ENCODE peak calls at places on chromosomes 5 and 9, in four cellular contexts. H, C, N and D are unnamed samples.
A peak's percentile ranks its signal among the peaks of the same experiment; 100 is the strongest.

GRCh38 chr9:91781116-91781515 is 168.9 kb downstream of the ROR2 start:
- DNase-seq in H (no peak), C (no peak), N (no peak), D (no peak)

GRCh38 chr9:35385042-35385441 is 104.9 kb upstream of the RUSC2 start:
- DNase-seq in H (peak; percentile 82), C (peak; percentile 78), N (peak; percentile 86), D (peak; percentile 50)

GRCh38 chr5:123278284-123278683 is 144.9 kb downstream of the CEP120 start:
- DNase-seq in H (peak; percentile 51), C (no peak), N (no peak), D (no peak)

GRCh38 chr9:4604678-4605095 is 57.4 kb upstream of the PLPP6 start:
- DNase-seq in H (peak; percentile 65), C (peak; percentile 59), N (peak; percentile 83), D (peak; percentile 44)

GRCh38 chr9:2597483-2597882 is 24.1 kb upstream of the VLDLR start:
- DNase-seq in H (peak; percentile 52), C (peak; percentile 2), N (peak; percentile 8), D (peak; percentile 25)

GRCh38 chr5:151475378-151475777 is 28.0 kb downstream of the SLC36A1 start:
- DNase-seq in H (no peak), C (no peak), N (no peak), D (no peak)

GRCh38 chr5:77133061-77133758 is 46.1 kb upstream of the ZBED3 start:
- DNase-seq in H (peak; percentile 99), C (peak; percentile 97), N (peak; percentile 91), D (peak; percentile 99)

GRCh38 chr5:57307516-57307915 is 133.7 kb downstream of the GPBP1 start:
- DNase-seq in H (no peak), C (no peak), N (no peak), D (peak; percentile 53)

GRCh38 chr9:110911659-110912473 is 126.4 kb downstream of the LPAR1 start:
- DNase-seq in H (peak; percentile 62), C (peak; percentile 75), N (peak; percentile 93), D (peak; percentile 89)

GRCh38 chr9:122827759-122828090 is 663 bp downstream of the PDCL start:
- DNase-seq in H (peak; percentile 74), C (peak; percentile 42), N (peak; percentile 65), D (peak; percentile 49)

GRCh38 chr5:28517691-28518090 is 1479.3 kb upstream of the CDH9 start:
- DNase-seq in H (no peak), C (no peak), N (peak; percentile 37), D (peak; percentile 18)

GRCh38 chr5:143594913-143595818 is 191.7 kb upstream of the NR3C1 start:
- DNase-seq in H (peak; percentile 48), C (peak; percentile 27), N (peak; percentile 19), D (peak; percentile 37)

GRCh38 chr5:176596689-176597416 is 13.1 kb downstream of the GPRIN1 start:
- DNase-seq in H (peak; percentile 51), C (no peak), N (no peak), D (peak; percentile 45)

GRCh38 chr5:35404701-35405100 is 174.4 kb upstream of the PRLR start:
- DNase-seq in H (no peak), C (no peak), N (no peak), D (no peak)

GRCh38 chr9:119026120-119026519 is 343.1 kb downstream of the BRINP1 start:
- DNase-seq in H (peak; percentile 71), C (no peak), N (peak; percentile 18), D (peak; percentile 87)

GRCh38 chr9:88074931-88075330 is 63.3 kb downstream of the SPATA31C2 start:
- DNase-seq in H (no peak), C (no peak), N (no peak), D (no peak)

GRCh38 chr9:88075966-88076285 is 62.3 kb downstream of the SPATA31C2 start:
- DNase-seq in H (no peak), C (no peak), N (no peak), D (no peak)

GRCh38 chr9:88077071-88077617 is 61.1 kb downstream of the SPATA31C2 start:
- DNase-seq in H (no peak), C (no peak), N (peak; percentile 1), D (no peak)

GRCh38 chr9:88072831-88073365 is 65.4 kb downstream of the SPATA31C2 start:
- DNase-seq in H (no peak), C (no peak), N (peak; percentile 7), D (no peak)

GRCh38 chr9:88076286-88077070 is 61.8 kb downstream of the SPATA31C2 start:
- DNase-seq in H (peak; percentile 83), C (peak; percentile 55), N (peak; percentile 80), D (peak; percentile 81)
- H3K9ac ChIP-seq in H (peak overlapping the region; percentile 60), C (peak overlapping the region; percentile 55), N (peak overlapping the region; percentile 64), D (peak overlapping the region; percentile 30)

DNA sequence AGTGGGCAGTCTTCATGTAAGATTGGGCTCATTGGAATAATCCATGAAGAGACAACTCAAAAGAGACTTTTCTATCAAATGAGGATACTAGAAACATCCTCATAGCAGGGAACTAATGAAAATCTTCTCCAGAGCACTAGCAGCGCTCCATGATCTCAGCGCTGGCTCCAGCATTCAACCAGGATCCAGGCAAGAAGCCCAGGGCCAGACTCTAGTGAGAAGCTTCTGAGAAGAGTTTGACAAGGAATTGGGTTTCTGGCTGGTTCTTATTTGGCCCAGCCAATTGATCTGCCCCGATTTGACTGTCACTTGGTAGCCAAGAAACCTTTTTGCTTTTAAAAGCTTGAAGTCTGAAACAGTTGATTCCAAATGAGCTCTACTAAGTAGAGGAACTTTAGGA is 60.1 kb downstream of the AOPEP start:
- DNase-seq in H (no peak), C (no peak), N (no peak), D (no peak)
- H3K9ac ChIP-seq in H (no peak overlapping the region), C (no peak overlapping the region), N (no peak overlapping the region), D (no peak overlapping the region)

DNA sequence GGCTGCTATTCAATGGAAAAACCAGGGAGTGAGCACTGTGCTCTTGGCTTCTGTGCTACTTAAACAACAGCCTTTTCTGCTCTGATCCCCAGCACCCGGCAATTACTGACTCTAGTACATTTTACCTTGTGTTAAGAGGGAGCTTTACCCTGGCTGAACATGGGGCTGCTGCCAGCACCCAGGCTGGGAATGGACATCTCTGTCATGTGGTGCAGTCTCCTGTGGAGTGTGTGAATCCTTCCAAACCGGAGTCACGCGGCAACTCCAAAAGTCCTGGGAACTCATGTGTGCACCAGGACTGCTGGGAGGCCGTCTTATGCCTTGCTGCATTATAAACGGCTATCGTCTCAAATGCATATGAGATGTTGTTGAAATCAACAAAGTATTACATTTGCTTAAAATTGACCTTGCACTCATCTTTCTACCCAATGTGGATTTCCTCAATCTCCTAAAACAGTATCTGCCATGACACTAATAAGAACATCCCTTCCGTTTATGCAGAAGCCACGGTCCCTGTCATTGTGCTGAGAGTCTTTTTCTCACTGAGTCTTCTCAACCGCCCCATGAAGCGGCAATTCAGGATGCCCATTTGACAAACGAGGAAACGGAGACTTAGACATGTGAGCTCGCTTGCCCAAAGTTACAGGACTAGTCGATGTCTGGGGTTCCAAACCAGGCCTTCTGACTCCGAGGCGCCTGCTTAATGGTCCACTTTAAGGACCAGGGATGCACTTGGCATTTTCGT is 884 bp upstream of the GSN start:
- DNase-seq in H (no peak), C (no peak), N (no peak), D (peak; percentile 18)
- H3K9ac ChIP-seq in H (no peak overlapping the region), C (no peak overlapping the region), N (peak overlapping the region; percentile 81), D (no peak overlapping the region)

GRCh38 chr5:78534148-78535009 is 114.2 kb downstream of the LHFPL2 start:
- DNase-seq in H (peak; percentile 91), C (peak; percentile 72), N (peak; percentile 46), D (peak; percentile 46)

GRCh38 chr5:78537406-78537805 is 111.2 kb downstream of the LHFPL2 start:
- DNase-seq in H (no peak), C (no peak), N (no peak), D (no peak)

GRCh38 chr5:78530342-78531096 is 118.1 kb downstream of the LHFPL2 start:
- DNase-seq in H (peak; percentile 95), C (peak; percentile 99), N (peak; percentile 50), D (peak; percentile 81)

GRCh38 chr5:78536797-78537196 is 111.8 kb downstream of the LHFPL2 start:
- DNase-seq in H (no peak), C (no peak), N (no peak), D (no peak)

DNA sequence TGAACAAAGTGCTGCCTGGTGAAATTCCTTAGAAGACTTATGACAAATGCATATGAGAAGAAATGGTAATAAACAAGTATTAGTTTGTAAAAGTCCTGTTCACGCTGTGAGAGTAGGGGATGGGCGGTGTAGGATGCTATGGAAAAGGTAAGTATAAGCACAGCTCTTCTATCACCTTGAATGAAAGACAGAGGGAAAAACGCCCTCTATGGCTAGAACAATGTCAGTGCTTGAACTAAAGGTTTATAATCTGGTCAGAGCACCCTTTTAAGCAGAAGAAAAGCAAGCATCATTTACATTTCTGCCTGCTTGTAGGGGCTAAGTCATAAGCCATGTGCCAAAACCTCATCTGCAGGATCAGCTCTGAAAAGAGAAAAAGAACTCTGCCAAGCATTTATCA is 115.2 kb downstream of the LHFPL2 start:
- DNase-seq in H (peak; percentile 62), C (peak; percentile 38), N (peak; percentile 50), D (no peak)
- H3K9ac ChIP-seq in H (peak overlapping the region; percentile 83), C (no peak overlapping the region), N (peak overlapping the region; percentile 44), D (no peak overlapping the region)

GRCh38 chr9:134171316-134172197 is 7.2 kb upstream of the RNU6ATAC start:
- DNase-seq in H (peak; percentile 87), C (peak; percentile 28), N (peak; percentile 88), D (peak; percentile 45)

GRCh38 chr9:134169724-134170401 is 5.5 kb upstream of the RNU6ATAC start:
- DNase-seq in H (no peak), C (no peak), N (no peak), D (no peak)

GRCh38 chr9:134172198-134173126 is 8.1 kb upstream of the RNU6ATAC start:
- DNase-seq in H (no peak), C (no peak), N (no peak), D (no peak)

GRCh38 chr9:134169166-134169565 is 4.8 kb upstream of the RNU6ATAC start:
- DNase-seq in H (no peak), C (no peak), N (no peak), D (no peak)

GRCh38 chr9:134170525-134171315 is 6.4 kb upstream of the RNU6ATAC start:
- DNase-seq in H (no peak), C (no peak), N (no peak), D (no peak)
- H3K9ac ChIP-seq in H (peak overlapping the region; percentile 20), C (no peak overlapping the region), N (no peak overlapping the region), D (no peak overlapping the region)

GRCh38 chr9:130137870-130138653 is 34.1 kb upstream of the NCS1 start:
- DNase-seq in H (peak; percentile 97), C (peak; percentile 98), N (peak; percentile 90), D (peak; percentile 99)

GRCh38 chr9:130140701-130141100 is 31.5 kb upstream of the NCS1 start:
- DNase-seq in H (no peak), C (no peak), N (no peak), D (no peak)

GRCh38 chr9:130137081-130137869 is 34.9 kb upstream of the NCS1 start:
- DNase-seq in H (peak; percentile 16), C (no peak), N (peak; percentile 9), D (peak; percentile 17)

GRCh38 chr9:130138791-130139190 is 33.4 kb upstream of the NCS1 start:
- DNase-seq in H (peak; percentile 97), C (peak; percentile 97), N (peak; percentile 87), D (peak; percentile 100)

DNA sequence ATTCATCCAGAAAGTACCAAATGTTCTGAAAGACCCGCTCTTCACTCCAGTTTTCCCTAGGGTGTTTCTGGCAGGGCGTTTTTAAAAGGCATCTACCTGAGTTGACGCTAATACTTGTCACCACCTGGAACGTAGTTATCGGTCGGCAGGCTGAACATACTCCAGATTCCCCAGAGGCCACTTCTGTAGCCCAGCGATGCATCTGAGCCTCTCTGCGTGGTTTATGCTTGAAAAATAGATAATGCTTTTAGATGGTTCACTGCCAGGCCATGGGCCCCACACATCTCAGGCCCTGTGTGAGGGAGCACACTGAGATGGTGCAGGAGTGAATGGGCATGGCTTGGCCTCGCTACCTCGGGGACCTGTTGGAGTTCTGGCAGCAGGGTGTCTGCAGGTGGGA is 33.0 kb upstream of the NCS1 start:
- DNase-seq in H (no peak), C (no peak), N (no peak), D (no peak)
- H3K9ac ChIP-seq in H (peak overlapping the region; percentile 17), C (no peak overlapping the region), N (no peak overlapping the region), D (no peak overlapping the region)